ENCODE peak calls at places on chromosomes 3 and 15, in five cellular contexts. J, S, U, P and X are unnamed samples.

GRCh38 chr15:77907824-77908751 is 169.4 kb downstream of the TBC1D2B start:
- DNase-seq in J (peak; percentile 64), S (peak; percentile 81), U (no peak), P (peak; percentile 81), X (peak; percentile 47)

GRCh38 chr3:174202561-174202960 is 656.6 kb upstream of the NAALADL2 start:
- DNase-seq in J (peak; percentile 7), S (peak; percentile 7), U (no peak), P (no peak), X (no peak)

GRCh38 chr15:69185706-69186105 is 25.3 kb downstream of the GLCE start:
- DNase-seq in J (no peak), S (no peak), U (no peak), P (no peak), X (no peak)

GRCh38 chr15:40040293-40040635 is 1.3 kb upstream of the SRP14 start:
- DNase-seq in J (no peak), S (no peak), U (no peak), P (no peak), X (no peak)

GRCh38 chr15:37979597-37979996 is 45.2 kb downstream of the TMCO5A start:
- DNase-seq in J (no peak), S (no peak), U (no peak), P (no peak), X (no peak)

GRCh38 chr3:115806501-115806900 is 183.2 kb downstream of the GAP43 start:
- DNase-seq in J (peak; percentile 47), S (peak; percentile 71), U (no peak), P (no peak), X (no peak)

GRCh38 chr15:49686626-49687025 is 65.8 kb downstream of the DTWD1 start:
- DNase-seq in J (peak; percentile 9), S (peak; percentile 9), U (no peak), P (no peak), X (peak; percentile 47)

GRCh38 chr3:35744419-35744818 is 105.1 kb downstream of the ARPP21 start:
- DNase-seq in J (peak; percentile 11), S (peak; percentile 12), U (no peak), P (peak; percentile 76), X (no peak)

GRCh38 chr3:186636536-186636935 is 3.7 kb upstream of the FETUB start:
- DNase-seq in J (no peak), S (no peak), U (no peak), P (no peak), X (no peak)

GRCh38 chr3:137930976-137931375 is 79.0 kb upstream of the CLDN18 start:
- DNase-seq in J (no peak), S (no peak), U (no peak), P (no peak), X (no peak)

GRCh38 chr3:59043391-59043790 is 6.4 kb downstream of the CFAP20DC start:
- DNase-seq in J (no peak), S (no peak), U (no peak), P (no peak), X (no peak)

GRCh38 chr3:176765491-176765890 is 431.8 kb downstream of the TBL1XR1 start:
- DNase-seq in J (no peak), S (no peak), U (no peak), P (no peak), X (no peak)

GRCh38 chr15:73885954-73886700 is 12.8 kb downstream of the TBC1D21 start:
- DNase-seq in J (no peak), S (no peak), U (no peak), P (peak; percentile 29), X (no peak)

GRCh38 chr3:98782826-98783500 is 19.8 kb downstream of the ST3GAL6 start:
- DNase-seq in J (no peak), S (no peak), U (no peak), P (no peak), X (no peak)

GRCh38 chr3:50189274-50189673 is 2.1 kb upstream of the GNAT1 start:
- DNase-seq in J (peak; percentile 76), S (peak; percentile 89), U (peak; percentile 69), P (peak; percentile 91), X (peak; percentile 83)

DNA sequence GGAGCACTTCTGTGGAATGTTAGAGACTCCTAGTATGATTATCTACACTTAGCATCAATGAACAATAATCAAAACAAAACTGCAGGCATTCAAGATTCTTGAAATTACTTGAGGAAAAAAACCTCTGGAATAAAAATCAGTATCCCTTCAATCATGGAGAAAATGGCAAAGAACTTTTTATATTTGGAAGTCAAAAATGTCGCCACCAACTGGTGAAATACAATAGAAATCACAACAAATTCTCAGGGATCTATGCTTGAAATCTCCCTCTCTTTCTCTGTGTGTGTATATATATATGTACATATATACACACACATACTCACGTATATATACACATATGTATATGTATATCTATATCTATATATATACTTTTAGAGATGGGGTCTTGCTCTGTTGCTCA is 378.9 kb upstream of the ALCAM start:
- DNase-seq in J (no peak), S (no peak), U (no peak), P (no peak), X (no peak)
- TF ChIP-seq CTCF in J (peak; percentile 2), S (no peak), U (no peak), P (peak; percentile 64), X (peak; percentile 3)

GRCh38 chr3:161510510-161511260 is 14.1 kb downstream of the OTOL1 start:
- DNase-seq in J (no peak), S (no peak), U (no peak), P (no peak), X (no peak)

GRCh38 chr3:161503271-161503670 is 6.7 kb downstream of the OTOL1 start:
- DNase-seq in J (no peak), S (no peak), U (no peak), P (no peak), X (no peak)

DNA sequence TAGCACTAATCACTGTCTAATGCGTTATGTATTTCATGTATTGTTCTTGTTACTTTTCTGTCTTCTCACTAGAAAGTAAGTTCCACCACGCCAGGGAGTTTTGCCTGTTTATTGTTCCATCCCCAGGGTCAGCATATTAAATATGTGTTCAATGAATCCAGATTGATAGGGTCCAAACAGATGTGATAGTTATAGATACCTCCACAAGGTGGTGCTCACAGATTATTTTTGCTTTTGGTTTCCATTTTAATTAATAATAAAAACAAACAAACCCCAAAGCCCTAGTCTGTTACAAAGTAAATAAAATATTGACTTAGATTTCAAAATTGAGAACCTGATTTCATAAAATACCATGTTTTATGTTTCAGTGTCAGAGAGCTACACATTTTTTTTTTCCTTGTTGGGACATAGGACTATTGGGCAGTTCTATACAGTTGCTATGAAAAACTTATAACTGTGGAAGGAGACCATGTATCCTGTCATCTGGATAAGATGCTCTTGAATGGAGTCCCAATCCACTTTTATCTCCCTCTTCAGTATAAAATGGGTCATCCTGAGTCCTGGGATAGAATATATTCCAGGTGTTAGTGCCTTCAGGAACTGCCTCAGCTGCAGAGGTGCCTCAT is 12.4 kb downstream of the OTOL1 start:
- DNase-seq in J (no peak), S (peak; percentile 18), U (no peak), P (no peak), X (peak; percentile 45)
- TF ChIP-seq CTCF in J (peak; percentile 35), S (peak; percentile 44), U (peak; percentile 34), P (peak; percentile 74), X (peak; percentile 47)

DNA sequence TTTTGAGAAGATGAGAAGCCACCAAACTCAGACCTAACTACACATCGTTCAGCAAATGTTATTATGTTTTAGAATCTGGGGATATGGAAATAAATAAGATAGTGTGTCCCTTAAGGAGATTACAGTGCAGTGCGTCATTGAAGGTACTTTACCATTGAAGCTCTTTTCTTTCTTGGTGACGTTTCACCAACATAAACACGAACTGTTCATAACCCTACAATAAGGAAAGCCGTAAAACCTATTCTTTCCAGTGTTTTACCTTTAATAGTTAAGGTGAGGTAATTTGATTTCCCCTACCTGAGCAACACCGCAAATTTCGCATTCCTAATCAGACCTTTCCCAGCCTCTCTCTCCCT is 818 bp downstream of the CCDC66 start:
- DNase-seq in J (no peak), S (no peak), U (no peak), P (no peak), X (no peak)
- TF ChIP-seq CTCF in J (no peak), S (no peak), U (no peak), P (no peak), X (no peak)

GRCh38 chr3:170386468-170386867 is 29.0 kb downstream of the SKIL start:
- DNase-seq in J (no peak), S (no peak), U (no peak), P (no peak), X (no peak)

GRCh38 chr3:170391108-170391507 is 27.6 kb upstream of the CLDN11 start:
- DNase-seq in J (no peak), S (no peak), U (no peak), P (no peak), X (no peak)

GRCh38 chr3:170383567-170383966 is 26.1 kb downstream of the SKIL start:
- DNase-seq in J (peak; percentile 59), S (peak; percentile 75), U (no peak), P (no peak), X (no peak)

DNA sequence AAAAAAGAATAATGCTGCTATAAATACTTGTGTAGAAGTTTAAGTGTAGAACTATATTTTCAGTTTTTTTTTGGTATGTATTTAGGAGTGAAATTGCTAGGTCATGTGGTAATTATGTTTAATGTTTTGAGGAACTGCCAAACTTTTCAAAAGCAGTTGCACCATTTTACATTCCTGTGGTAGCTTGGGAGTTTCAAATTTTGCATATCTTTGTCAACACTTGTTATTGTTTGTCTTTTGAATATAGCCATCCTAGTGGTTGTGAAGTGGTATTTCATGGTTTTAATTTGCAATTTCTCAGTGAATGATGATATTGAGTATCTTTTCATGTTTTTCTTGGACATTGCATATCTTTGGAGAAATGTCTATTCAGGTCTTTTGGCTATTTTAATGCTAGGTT is 30.4 kb downstream of the SKIL start:
- DNase-seq in J (no peak), S (peak; percentile 76), U (no peak), P (no peak), X (peak; percentile 13)
- TF ChIP-seq CTCF in J (no peak), S (peak; percentile 12), U (no peak), P (peak; percentile 27), X (no peak)

GRCh38 chr3:42831321-42831713 is 22.1 kb downstream of the ACKR2 start:
- DNase-seq in J (peak; percentile 52), S (peak; percentile 62), U (peak; percentile 43), P (peak; percentile 94), X (peak; percentile 78)
- TF ChIP-seq CTCF in J (peak; percentile 83), S (peak; percentile 82), U (peak; percentile 77), P (peak; percentile 90), X (peak; percentile 67)

DNA sequence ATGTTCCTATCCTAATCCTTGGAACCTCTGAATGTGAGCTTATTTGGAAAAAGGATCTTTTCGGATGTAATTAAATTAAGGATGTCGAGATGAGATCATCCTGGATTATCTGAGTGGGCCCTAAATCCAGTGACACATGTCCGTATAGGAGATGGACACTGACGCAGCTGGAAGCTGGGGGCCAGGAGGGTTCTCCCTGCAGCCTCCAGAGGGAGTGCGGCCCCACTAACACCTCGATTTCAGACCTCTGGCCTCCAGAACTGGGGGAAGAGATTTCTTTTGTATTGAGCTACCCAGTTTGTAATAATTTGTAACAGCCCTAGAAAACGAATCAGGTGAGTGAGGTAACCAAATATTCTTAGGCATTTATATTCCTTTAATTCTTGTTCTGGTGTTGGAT is 2.5 kb downstream of the DNAJB8 start:
- DNase-seq in J (no peak), S (no peak), U (no peak), P (no peak), X (no peak)
- TF ChIP-seq CTCF in J (peak; percentile 40), S (peak; percentile 14), U (peak; percentile 61), P (peak; percentile 55), X (no peak)